ENCODE peak calls at places on chromosome 3, in six cellular contexts. T is NCI-H774, Y is right atrium auricular region, C is ELR, H is NAMALWA, E is iPS-NIHi11. S is an unnamed sample.

GRCh38 chr3:165640031-165640430 is 197.2 kb downstream of the BCHE start:
- DNase-seq in C (no peak), E (no peak), H (no peak), T (no peak), Y (no peak), S (no peak)

GRCh38 chr3:78872195-78872594 is 895.6 kb downstream of the ROBO1 start:
- DNase-seq in H (no peak), T (no peak), E (no peak), C (no peak), Y (no peak), S (no peak)

GRCh38 chr3:115099115-115099884 is 47.8 kb downstream of the ZBTB20 start:
- DNase-seq in T (no peak), H (peak; percentile 16), Y (no peak), E (no peak), C (no peak), S (no peak)

GRCh38 chr3:18489939-18490338 is 64.8 kb upstream of the SATB1 start:
- DNase-seq in E (no peak), Y (no peak), H (no peak), T (no peak), C (no peak), S (no peak)

GRCh38 chr3:102464261-102464660 is 29.4 kb downstream of the ZPLD1 start:
- DNase-seq in E (no peak), T (no peak), Y (no peak), H (no peak), C (no peak), S (no peak)

GRCh38 chr3:13645791-13646637 is 97.1 kb downstream of the FBLN2 start:
- DNase-seq in Y (no peak), E (no peak), T (no peak), H (no peak), C (no peak), S (no peak)

GRCh38 chr3:124063168-124063909 is 71.4 kb upstream of the ROPN1 start:
- DNase-seq in Y (no peak), E (no peak), T (no peak), C (no peak), H (no peak), S (no peak)

GRCh38 chr3:139310474-139310933 is 33.3 kb upstream of the MRPS22 start:
- DNase-seq in E (no peak), Y (no peak), T (no peak), H (no peak), C (peak; percentile 94), S (no peak)